ENCODE peak calls at places on chromosomes 12 and 14, in six cellular contexts. H is epithelial cell of esophagus, J is cardiac fibroblast, P is mammary epithelial cell, V is thoracic aorta, N is BE2C. O is an unnamed sample.
A peak's percentile ranks its signal among the peaks of the same experiment; 100 is the strongest.

GRCh38 chr14:63134801-63135200 is 69.4 kb upstream of the RHOJ start:
- DNase-seq in H (no peak), J (peak; percentile 11), P (no peak), V (no peak), N (peak; percentile 8), O (peak; percentile 35)

GRCh38 chr12:121626087-121626852 is at the start of gene ORAI1:
- DNase-seq in H (peak; percentile 95), J (peak; percentile 97), P (peak; percentile 87), V (peak; percentile 81), N (peak; percentile 100), O (peak; percentile 95)

GRCh38 chr12:122893208-122894151 is 2.4 kb downstream of the VPS37B start:
- DNase-seq in H (peak; percentile 51), J (no peak), P (no peak), V (no peak), N (no peak), O (no peak)

GRCh38 chr14:101808020-101808641 is 46.6 kb downstream of the PPP2R5C start:
- DNase-seq in H (no peak), J (no peak), P (no peak), V (no peak), N (peak; percentile 81), O (no peak)

GRCh38 chr12:59077153-59077930 is 157.0 kb upstream of the LRIG3 start:
- DNase-seq in H (peak; percentile 96), J (peak; percentile 77), P (peak; percentile 89), V (no peak), N (no peak), O (peak; percentile 45)

GRCh38 chr14:79448922-79449321 is 762.4 kb downstream of the DIO2 start:
- DNase-seq in H (no peak), J (no peak), P (no peak), V (no peak), N (no peak), O (no peak)

GRCh38 chr14:32509632-32510187 is 180.6 kb downstream of the AKAP6 start:
- DNase-seq in H (peak; percentile 94), J (peak; percentile 98), P (peak; percentile 93), V (peak; percentile 54), N (no peak), O (peak; percentile 100)

GRCh38 chr14:88871429-88871828 is 47.0 kb downstream of the TTC8 start:
- DNase-seq in H (no peak), J (no peak), P (no peak), V (no peak), N (no peak), O (no peak)

GRCh38 chr12:58309806-58310205 is 368.4 kb downstream of the ATP23 start:
- DNase-seq in H (peak; percentile 93), J (no peak), P (peak; percentile 61), V (no peak), N (no peak), O (peak; percentile 68)

GRCh38 chr14:24079521-24080141 is 8.3 kb downstream of the CPNE6 start:
- DNase-seq in H (no peak), J (no peak), P (no peak), V (no peak), N (peak; percentile 88), O (no peak)

GRCh38 chr14:61812347-61813100 is 50.3 kb downstream of the SNAPC1 start:
- DNase-seq in H (peak; percentile 4), J (peak; percentile 9), P (peak; percentile 3), V (no peak), N (peak; percentile 37), O (peak; percentile 13)

GRCh38 chr14:81341405-81342180 is 58.5 kb downstream of the STON2 start:
- DNase-seq in H (peak; percentile 38), J (no peak), P (no peak), V (no peak), N (no peak), O (no peak)

GRCh38 chr12:105705765-105706164 is 375.3 kb downstream of the C12orf75 start:
- DNase-seq in H (peak; percentile 69), J (peak; percentile 81), P (peak; percentile 30), V (no peak), N (peak; percentile 29), O (peak; percentile 86)

GRCh38 chr12:26940820-26941219 is 2.5 kb downstream of the FGFR1OP2 start:
- DNase-seq in H (no peak), J (peak; percentile 59), P (no peak), V (no peak), N (no peak), O (peak; percentile 41)

GRCh38 chr12:99810718-99811593 is 163.4 kb downstream of the GARIN6 start:
- DNase-seq in H (peak; percentile 15), J (peak; percentile 37), P (peak; percentile 4), V (no peak), N (peak; percentile 10), O (peak; percentile 39)

GRCh38 chr14:39097159-39097558 is 5.9 kb downstream of the SEC23A start:
- DNase-seq in H (peak; percentile 75), J (peak; percentile 52), P (peak; percentile 81), V (no peak), N (no peak), O (peak; percentile 75)

GRCh38 chr12:101490286-101490920 is 15.3 kb downstream of the SPIC start:
- DNase-seq in H (peak; percentile 46), J (no peak), P (peak; percentile 3), V (no peak), N (peak; percentile 12), O (peak; percentile 80)

GRCh38 chr12:41032386-41032785 is 155.7 kb upstream of the PDZRN4 start:
- DNase-seq in H (no peak), J (no peak), P (no peak), V (no peak), N (no peak), O (no peak)

GRCh38 chr14:31243860-31244259 is 36.3 kb upstream of the HECTD1 start:
- DNase-seq in H (peak; percentile 98), J (no peak), P (peak; percentile 97), V (no peak), N (no peak), O (no peak)

GRCh38 chr14:87002831-87003230 is 990.2 kb downstream of the GALC start:
- DNase-seq in H (no peak), J (no peak), P (no peak), V (no peak), N (no peak), O (no peak)

GRCh38 chr12:113591480-113591971 is 119.9 kb upstream of the LHX5 start:
- DNase-seq in H (no peak), J (no peak), P (no peak), V (no peak), N (peak; percentile 46), O (no peak)

GRCh38 chr12:62654558-62655241 is 188.1 kb downstream of the MON2 start:
- DNase-seq in H (no peak), J (no peak), P (no peak), V (no peak), N (no peak), O (no peak)

GRCh38 chr12:47032644-47033043 is 46.8 kb upstream of the PCED1B start:
- DNase-seq in H (peak; percentile 71), J (peak; percentile 85), P (peak; percentile 55), V (no peak), N (no peak), O (peak; percentile 87)

GRCh38 chr14:74888164-74889158 is 6.7 kb downstream of the DLST start:
- DNase-seq in H (peak; percentile 25), J (no peak), P (peak; percentile 42), V (no peak), N (no peak), O (no peak)

DNA sequence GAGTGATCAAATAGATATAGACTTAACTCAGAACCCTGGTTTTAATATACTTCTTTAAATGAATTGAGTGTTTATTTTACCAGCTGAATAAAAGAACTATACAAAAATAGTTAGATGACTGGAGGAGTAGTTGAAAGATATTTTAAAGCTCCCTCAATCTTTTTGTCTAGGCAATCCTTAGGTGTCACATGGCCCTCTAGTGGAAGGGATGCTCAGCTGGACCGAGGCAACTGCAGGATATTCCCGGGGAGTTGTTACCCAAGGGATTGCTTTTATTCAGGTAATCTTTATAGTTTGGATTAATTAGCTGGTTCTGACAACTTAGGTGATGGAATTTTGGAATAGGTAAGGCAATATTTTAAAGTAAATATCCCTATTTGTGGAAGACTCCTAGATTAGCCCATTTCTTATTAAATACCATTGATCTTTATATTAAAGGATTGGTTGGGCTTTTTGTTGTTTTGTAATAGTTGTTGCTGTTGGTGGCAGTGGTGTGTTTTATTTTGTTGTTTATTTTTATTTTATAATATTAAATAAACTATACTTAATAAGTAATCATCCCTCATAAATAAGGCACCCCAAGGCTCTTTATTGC is 57.1 kb downstream of the ZDHHC17 start:
- DNase-seq in H (peak; percentile 55), J (peak; percentile 51), P (peak; percentile 29), V (no peak), N (peak; percentile 34), O (peak; percentile 67)
- TF ChIP-seq CTCF in H (peak; percentile 82), J (peak; percentile 75), P (peak; percentile 74), V (peak; percentile 39), N (peak; percentile 76), O (peak; percentile 82)

GRCh38 chr14:22822017-22822618 is 6.9 kb upstream of the SLC7A7 start:
- DNase-seq in H (no peak), J (no peak), P (no peak), V (no peak), N (no peak), O (no peak)
- H3K4me3 ChIP-seq in H (peak overlapping the region; percentile 13), J (peak overlapping the region; percentile 33), P (no peak overlapping the region), V (peak overlapping the region; percentile 72), N (no peak overlapping the region), O (peak overlapping the region; percentile 28)

DNA sequence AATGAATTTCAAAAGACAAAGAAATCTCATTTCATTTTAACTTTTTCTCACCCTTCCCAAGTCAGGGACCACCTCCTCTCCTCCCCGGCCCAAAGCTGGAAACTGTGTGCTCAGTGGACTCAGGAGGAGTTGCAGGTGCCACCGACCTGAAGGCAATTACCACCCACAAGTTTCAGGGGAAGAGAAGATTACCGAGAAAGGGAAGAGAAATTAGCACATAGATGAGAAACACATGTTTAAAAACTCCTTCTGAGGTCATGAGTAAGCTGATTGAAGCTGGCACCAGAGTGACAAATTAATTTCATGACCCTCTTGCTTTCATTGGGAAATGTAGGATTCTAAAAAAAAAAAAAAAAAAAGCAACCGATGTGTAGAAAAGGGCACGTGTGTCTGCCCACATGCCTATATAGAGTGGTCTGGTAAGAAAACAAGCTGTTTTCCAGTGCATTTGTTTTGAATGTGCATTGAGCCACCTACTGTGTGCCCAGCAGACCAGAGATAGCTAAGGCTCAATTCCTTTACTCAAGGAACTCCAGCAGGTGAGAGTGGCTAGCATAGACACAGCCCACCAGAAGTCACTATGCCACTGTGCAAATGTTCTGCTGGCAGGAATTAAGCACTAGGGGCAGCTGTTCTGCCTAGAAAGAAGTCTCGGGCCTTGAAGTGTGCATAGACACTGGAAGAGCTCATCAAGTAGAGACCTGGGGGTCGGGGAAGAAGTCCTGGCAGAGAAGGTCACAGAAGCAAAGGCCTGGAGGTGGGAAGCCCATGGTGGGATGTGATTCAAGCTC is 30.5 kb downstream of the DPF3 start:
- DNase-seq in H (no peak), J (no peak), P (no peak), V (no peak), N (no peak), O (no peak)
- TF ChIP-seq CTCF in H (no peak), J (no peak), P (no peak), V (no peak), N (no peak), O (no peak)

GRCh38 chr12:23548742-23549141 is 400.7 kb downstream of the SOX5 start:
- DNase-seq in H (no peak), J (no peak), P (no peak), V (no peak), N (no peak), O (no peak)

GRCh38 chr12:23552417-23552816 is 397.1 kb downstream of the SOX5 start:
- DNase-seq in H (no peak), J (no peak), P (no peak), V (no peak), N (no peak), O (no peak)

GRCh38 chr12:23555180-23555784 is 394.2 kb downstream of the SOX5 start:
- DNase-seq in H (no peak), J (no peak), P (no peak), V (no peak), N (no peak), O (no peak)

GRCh38 chr12:23555808-23556207 is 393.7 kb downstream of the SOX5 start:
- DNase-seq in H (no peak), J (no peak), P (no peak), V (no peak), N (no peak), O (no peak)

GRCh38 chr12:23550753-23551152 is 398.7 kb downstream of the SOX5 start:
- DNase-seq in H (no peak), J (no peak), P (no peak), V (no peak), N (no peak), O (no peak)
- H3K4me3 ChIP-seq in H (no peak overlapping the region), J (no peak overlapping the region), P (no peak overlapping the region), V (no peak overlapping the region), N (no peak overlapping the region), O (no peak overlapping the region)